ENCODE peak calls at places on chromosomes 5 and 9, in nine cellular contexts. Q is GM10248; P is cardiac fibroblast; E is pancreas; K is Calu3; G is PC-3; U is astrocyte of the spinal cord; D is CD8-positive, alpha-beta T cell; X is GM06990. I is an unnamed sample.

GRCh38 chr5:181223041-181223728 is at the start of gene TRIM41:
- DNase-seq in Q (peak), P (peak), E (peak), K (peak), G (peak), U (peak), D (peak), X (peak), I (peak)

GRCh38 chr5:142403583-142403982 is 78.8 kb upstream of the SPRY4 start:
- DNase-seq in Q (no peak), P (no peak), E (no peak), K (peak), G (peak), U (no peak), D (no peak), X (no peak), I (no peak)

GRCh38 chr5:1103093-1103492 is 8.8 kb downstream of the SLC12A7 start:
- DNase-seq in Q (no peak), P (no peak), E (no peak), K (no peak), G (no peak), U (no peak), D (no peak), X (no peak), I (no peak)

GRCh38 chr5:178387856-178388190 is 155.2 kb upstream of the PHYKPL start:
- DNase-seq in Q (no peak), P (no peak), E (no peak), K (no peak), G (no peak), U (no peak), D (no peak), X (no peak), I (no peak)

GRCh38 chr5:100761192-100761591 is 141.9 kb downstream of the ST8SIA4 start:
- DNase-seq in Q (no peak), P (peak), E (no peak), K (no peak), G (peak), U (peak), D (no peak), X (no peak), I (peak)

GRCh38 chr5:59845733-59846132 is 47.8 kb downstream of the PDE4D start:
- DNase-seq in Q (no peak), P (no peak), E (no peak), K (no peak), G (no peak), U (peak), D (no peak), X (no peak), I (peak)

GRCh38 chr9:136545065-136545965 is 533 bp downstream of the NOTCH1 start:
- DNase-seq in Q (peak), P (no peak), E (no peak), K (peak), G (no peak), U (no peak), D (peak), X (peak), I (no peak)

GRCh38 chr5:26847041-26847736 is 191.2 kb downstream of the CDH9 start:
- DNase-seq in Q (no peak), P (no peak), E (no peak), K (peak), G (no peak), U (no peak), D (no peak), X (no peak), I (no peak)

GRCh38 chr5:128014578-128014977 is 69.0 kb upstream of the SLC12A2 start:
- DNase-seq in Q (no peak), P (peak), E (no peak), K (no peak), G (no peak), U (no peak), D (no peak), X (no peak), I (no peak)

GRCh38 chr5:74519161-74519571 is 121.4 kb downstream of the ENC1 start:
- DNase-seq in Q (no peak), P (no peak), E (no peak), K (peak), G (no peak), U (peak), D (no peak), X (no peak), I (no peak)

GRCh38 chr5:111432828-111433536 is 79.4 kb downstream of the STARD4 start:
- DNase-seq in Q (no peak), P (no peak), E (no peak), K (no peak), G (no peak), U (no peak), D (no peak), X (no peak), I (no peak)

GRCh38 chr5:152556779-152557178 is 151.7 kb upstream of the NMUR2 start:
- DNase-seq in Q (no peak), P (no peak), E (no peak), K (no peak), G (no peak), U (no peak), D (no peak), X (no peak), I (no peak)

GRCh38 chr9:107907261-107907660 is 417.7 kb upstream of the KLF4 start:
- DNase-seq in Q (no peak), P (no peak), E (no peak), K (no peak), G (no peak), U (no peak), D (no peak), X (no peak), I (no peak)

GRCh38 chr5:6704361-6704851 is 8.8 kb upstream of the TENT4A start:
- DNase-seq in Q (no peak), P (peak), E (no peak), K (no peak), G (peak), U (peak), D (no peak), X (no peak), I (peak)

GRCh38 chr5:179403426-179404147 is 58.3 kb upstream of the ADAMTS2 start:
- DNase-seq in Q (no peak), P (no peak), E (no peak), K (no peak), G (no peak), U (no peak), D (no peak), X (no peak), I (no peak)

GRCh38 chr5:95069948-95070347 is 214.9 kb downstream of the MCTP1 start:
- DNase-seq in Q (no peak), P (peak), E (no peak), K (no peak), G (no peak), U (no peak), D (no peak), X (no peak), I (no peak)

GRCh38 chr5:123755587-123756324 is 243.8 kb downstream of the CSNK1G3 start:
- DNase-seq in Q (no peak), P (peak), E (no peak), K (no peak), G (peak), U (peak), D (no peak), X (no peak), I (no peak)

GRCh38 chr9:34216325-34216724 is 37.5 kb downstream of the UBAP1 start:
- DNase-seq in Q (no peak), P (no peak), E (no peak), K (no peak), G (no peak), U (no peak), D (no peak), X (no peak), I (no peak)
- TF ChIP-seq CTCF in Q (no peak), P (no peak), E (no peak), K (no peak), G (no peak), U (no peak), D (no peak), X (no peak), I (no peak)

GRCh38 chr5:149834246-149834855 is 104.2 kb downstream of the PPARGC1B start:
- DNase-seq in Q (peak), P (peak), E (peak), K (peak), G (peak), U (peak), D (peak), X (no peak), I (peak)
- TF ChIP-seq CTCF in Q (peak), P (peak), E (peak), K (peak), G (peak), U (peak), D (peak), X (peak), I (peak)

DNA sequence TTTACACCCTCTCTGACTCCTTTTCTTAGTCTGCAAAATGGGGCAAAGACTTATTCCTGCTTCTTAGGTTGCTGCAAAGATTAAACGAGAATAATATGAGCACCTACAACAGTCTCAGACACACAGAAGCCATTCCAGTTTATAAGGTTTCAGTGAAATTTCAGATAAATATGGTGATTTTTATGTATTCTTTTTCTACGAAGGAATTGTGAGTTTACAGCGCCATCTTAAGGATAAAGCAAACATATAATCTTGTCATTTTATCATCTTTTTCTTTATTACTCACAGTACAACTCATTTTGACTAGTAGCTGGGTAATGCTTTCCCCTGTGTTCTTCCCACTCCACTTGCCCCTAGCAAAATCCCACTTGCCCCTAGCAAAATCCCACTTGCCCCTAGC is 29.2 kb upstream of the SMC5 start:
- DNase-seq in Q (no peak), P (peak), E (no peak), K (no peak), G (peak), U (peak), D (no peak), X (no peak), I (peak)
- TF ChIP-seq CTCF in Q (no peak), P (peak), E (no peak), K (no peak), G (peak), U (peak), D (no peak), X (no peak), I (peak)

GRCh38 chr5:90558344-90559192 is at the start of gene ADGRV1:
- DNase-seq in Q (peak), P (peak), E (peak), K (peak), G (peak), U (peak), D (no peak), X (peak), I (peak)
- TF ChIP-seq CTCF in Q (no peak), P (no peak), E (no peak), K (no peak), G (no peak), U (no peak), D (no peak), X (no peak), I (no peak)